ENCODE peak calls at places on chromosome 11, in eight cellular contexts. V is spleen, T is pancreas, N is AG08395, U is NCI-H510A treated with DMSO at 0.1 percent for 48 hours, C is GM19239, G is MCF 10A, R is iPS-NIHi11. X is an unnamed sample.

GRCh38 chr11:32094931-32095330 is 4.1 kb downstream of the RCN1 start:
- DNase-seq in G (no peak), C (no peak), N (peak), U (no peak), R (no peak), T (no peak), V (no peak), X (no peak)

GRCh38 chr11:57940044-57940781 is 83.5 kb upstream of the OR9Q1 start:
- DNase-seq in V (no peak), T (no peak), N (no peak), C (no peak), U (no peak), R (no peak), G (no peak), X (no peak)

GRCh38 chr11:74926304-74927030 is 22.4 kb downstream of the XRRA1 start:
- DNase-seq in U (no peak), G (peak), C (no peak), V (no peak), N (peak), R (no peak), T (no peak), X (no peak)

GRCh38 chr11:71446942-71447688 is 1.1 kb downstream of the DHCR7 start:
- DNase-seq in T (peak), R (no peak), N (peak), V (no peak), U (no peak), C (no peak), G (peak), X (peak)

GRCh38 chr11:60251485-60252207 is 8.7 kb upstream of the MS4A4E start:
- DNase-seq in U (no peak), C (no peak), R (peak), N (peak), T (no peak), G (peak), V (no peak), X (no peak)

GRCh38 chr11:35237860-35238715 is 99.1 kb downstream of the CD44 start:
- DNase-seq in N (no peak), V (no peak), C (peak), G (peak), U (peak), T (no peak), R (peak), X (no peak)

GRCh38 chr11:61162092-61162935 is 1.1 kb upstream of the VPS37C start:
- DNase-seq in C (no peak), N (peak), V (no peak), G (peak), U (peak), T (peak), R (peak), X (no peak)

GRCh38 chr11:44351006-44351660 is 41.2 kb upstream of the ALX4 start:
- DNase-seq in V (peak), N (no peak), U (no peak), T (no peak), C (peak), R (no peak), G (no peak), X (no peak)

GRCh38 chr11:120517390-120518315 is 6.1 kb downstream of the GRIK4 start:
- DNase-seq in V (peak), R (no peak), U (no peak), C (no peak), T (peak), N (no peak), G (no peak), X (peak)

GRCh38 chr11:34331736-34332135 is 26.1 kb downstream of the ABTB2 start:
- DNase-seq in R (no peak), N (peak), V (no peak), C (no peak), T (no peak), G (no peak), U (no peak), X (no peak)

GRCh38 chr11:128691802-128692749 is 1.8 kb upstream of the FLI1 start:
- DNase-seq in V (peak), N (no peak), R (peak), G (no peak), T (no peak), C (no peak), U (no peak), X (peak)

GRCh38 chr11:19027829-19028595 is 32.5 kb downstream of the MRGPRX2 start:
- DNase-seq in T (no peak), R (no peak), V (no peak), U (no peak), N (peak), C (no peak), G (peak), X (no peak)

GRCh38 chr11:13174090-13174489 is 103.5 kb upstream of the BMAL1 start:
- DNase-seq in N (no peak), C (no peak), V (no peak), T (no peak), G (no peak), U (no peak), R (no peak), X (no peak)

GRCh38 chr11:112499153-112499907 is 238.7 kb upstream of the PLET1 start:
- DNase-seq in V (no peak), C (no peak), U (no peak), T (no peak), G (no peak), N (no peak), R (peak), X (peak)

GRCh38 chr11:17766590-17766989 is 32.0 kb downstream of the KCNC1 start:
- DNase-seq in T (no peak), N (no peak), R (peak), C (no peak), V (peak), G (peak), U (no peak), X (peak)

GRCh38 chr11:32821517-32821916 is 8.2 kb upstream of the PRRG4 start:
- DNase-seq in G (peak), N (no peak), R (no peak), U (no peak), T (no peak), V (no peak), C (no peak), X (no peak)

GRCh38 chr11:1569251-1569780 is 2.8 kb downstream of the DUSP8 start:
- DNase-seq in N (no peak), T (peak), U (no peak), C (peak), G (no peak), V (peak), R (no peak), X (no peak)

GRCh38 chr11:20458905-20459632 is 71.6 kb downstream of the PRMT3 start:
- DNase-seq in R (no peak), G (no peak), U (no peak), V (no peak), C (no peak), T (no peak), N (no peak), X (no peak)

GRCh38 chr11:128247235-128247594 is 340.1 kb downstream of the ETS1 start:
- DNase-seq in T (no peak), N (peak), V (no peak), G (no peak), C (no peak), R (no peak), U (no peak), X (no peak)

GRCh38 chr11:9861860-9862725 is 198.2 kb downstream of the SWAP70 start:
- DNase-seq in N (peak), U (peak), G (peak), R (peak), V (no peak), T (no peak), C (peak), X (no peak)

GRCh38 chr11:128482092-128482491 is 105.3 kb downstream of the ETS1 start:
- DNase-seq in R (no peak), T (no peak), N (no peak), C (no peak), V (no peak), U (no peak), G (no peak), X (no peak)

GRCh38 chr11:39327302-39327701 is 2132.2 kb downstream of the LRRC4C start:
- DNase-seq in N (no peak), G (no peak), R (no peak), T (no peak), V (no peak), U (no peak), C (no peak), X (no peak)

GRCh38 chr11:82718307-82718706 is 15.4 kb downstream of the FAM181B start:
- DNase-seq in G (peak), C (no peak), U (peak), N (peak), T (no peak), V (no peak), R (peak), X (no peak)

GRCh38 chr11:111775024-111775710 is 9.0 kb upstream of the PPP2R1B start:
- DNase-seq in R (no peak), V (no peak), U (no peak), C (no peak), T (no peak), N (peak), G (no peak), X (no peak)

GRCh38 chr11:82865841-82866240 is 34.4 kb downstream of the PRCP start:
- DNase-seq in C (no peak), V (no peak), T (no peak), G (no peak), R (no peak), N (peak), U (no peak), X (no peak)

GRCh38 chr11:30465192-30465591 is 121.0 kb downstream of the MPPED2 start:
- DNase-seq in V (no peak), C (no peak), T (no peak), G (no peak), U (no peak), R (no peak), N (no peak), X (no peak)

GRCh38 chr11:59253001-59253400 is 40.3 kb upstream of the MPEG1 start:
- DNase-seq in G (no peak), V (no peak), N (no peak), R (no peak), T (no peak), C (no peak), U (no peak), X (no peak)

GRCh38 chr11:77003954-77004353 is 30.2 kb upstream of the B3GNT6 start:
- DNase-seq in N (no peak), V (no peak), R (no peak), C (no peak), T (no peak), U (no peak), G (peak), X (no peak)

GRCh38 chr11:70317576-70318305 is 47.3 kb downstream of the PPFIA1 start:
- DNase-seq in V (no peak), U (no peak), G (no peak), N (no peak), C (no peak), T (no peak), R (no peak), X (no peak)